ENCODE peak calls at places on chromosome 5, in four cellular contexts. K is kidney epithelial cell, X is hepatic stellate cell, S is iPS-NIHi11. F is an unnamed sample.

GRCh38 chr5:106292654-106293053 is 1378.1 kb downstream of the EFNA5 start:
- DNase-seq in X (no peak), S (no peak), K (no peak), F (no peak)

GRCh38 chr5:160398806-160399205 is 1.0 kb downstream of the FAM200C start:
- DNase-seq in K (no peak), X (no peak), S (no peak), F (no peak)

GRCh38 chr5:71482132-71482531 is 26.7 kb downstream of the BDP1 start:
- DNase-seq in X (no peak), K (no peak), S (no peak), F (no peak)

GRCh38 chr5:179223528-179223927 is 121.7 kb downstream of the ADAMTS2 start:
- DNase-seq in X (no peak), K (no peak), S (no peak), F (no peak)

GRCh38 chr5:27733242-27733641 is 694.9 kb upstream of the CDH9 start:
- DNase-seq in K (no peak), S (no peak), X (no peak), F (no peak)

GRCh38 chr5:85709728-85710127 is 908.0 kb upstream of the COX7C start:
- DNase-seq in K (no peak), X (no peak), S (no peak), F (no peak)

GRCh38 chr5:92472981-92473566 is 1090.0 kb upstream of the ARRDC3 start:
- DNase-seq in K (no peak), X (no peak), S (no peak), F (no peak)

GRCh38 chr5:37838933-37839341 is 904 bp downstream of the GDNF start:
- DNase-seq in S (no peak), X (no peak), K (no peak), F (no peak)

GRCh38 chr5:127858116-127858784 is 155.1 kb downstream of the CCDC192 start:
- DNase-seq in X (no peak), K (no peak), S (no peak), F (no peak)

GRCh38 chr5:152288499-152288898 is 116.6 kb downstream of the NMUR2 start:
- DNase-seq in K (no peak), S (no peak), X (no peak), F (no peak)

GRCh38 chr5:141373673-141374317 is at the start of gene PCDHGA6:
- DNase-seq in K (no peak), S (no peak), X (no peak), F (no peak)

GRCh38 chr5:54224083-54224836 is 86.1 kb downstream of the ARL15 start:
- DNase-seq in K (no peak), X (no peak), S (no peak), F (no peak)

GRCh38 chr5:31847354-31847753 is 208.4 kb downstream of the PDZD2 start:
- DNase-seq in S (no peak), K (no peak), X (no peak), F (no peak)

GRCh38 chr5:113686599-113686998 is 173.1 kb downstream of the YTHDC2 start:
- DNase-seq in S (no peak), X (no peak), K (no peak), F (no peak)

GRCh38 chr5:81848368-81848767 is 97.5 kb upstream of the SSBP2 start:
- DNase-seq in S (peak; percentile 17), X (no peak), K (no peak), F (no peak)

GRCh38 chr5:57327934-57328333 is 154.1 kb downstream of the GPBP1 start:
- DNase-seq in S (no peak), K (no peak), X (no peak), F (peak; percentile 68)

GRCh38 chr5:127933348-127933747 is 150.2 kb upstream of the SLC12A2 start:
- DNase-seq in K (no peak), X (no peak), S (no peak), F (no peak)

GRCh38 chr5:167205881-167206280 is 1085.6 kb upstream of the WWC1 start:
- DNase-seq in S (no peak), X (no peak), K (no peak), F (no peak)

GRCh38 chr5:173056783-173057061 is 570 bp downstream of the CREBRF start:
- DNase-seq in S (peak; percentile 69), X (peak; percentile 70), K (no peak), F (no peak)

GRCh38 chr5:167555771-167556170 is 735.7 kb upstream of the WWC1 start:
- DNase-seq in K (no peak), S (no peak), X (no peak), F (no peak)

GRCh38 chr5:174834081-174834480 is 109.7 kb downstream of the MSX2 start:
- DNase-seq in S (no peak), X (no peak), K (no peak), F (no peak)

GRCh38 chr5:180563994-180564393 is 27.3 kb downstream of the SCGB3A1 start:
- DNase-seq in S (no peak), X (no peak), K (no peak), F (no peak)

GRCh38 chr5:153157156-153157555 is 333.3 kb upstream of the GRIA1 start:
- DNase-seq in K (no peak), X (no peak), S (no peak), F (no peak)

GRCh38 chr5:109692011-109692410 is 2.3 kb downstream of the MAN2A1 start:
- DNase-seq in K (no peak), S (no peak), X (peak; percentile 17), F (no peak)

GRCh38 chr5:71658916-71659661 is 60.0 kb upstream of the CARTPT start:
- DNase-seq in X (no peak), K (no peak), S (no peak), F (no peak)

GRCh38 chr5:60196382-60197113 is 303.0 kb upstream of the PDE4D start:
- DNase-seq in K (peak; percentile 92), S (no peak), X (peak; percentile 20), F (peak; percentile 63)

GRCh38 chr5:163489055-163489744 is 16.2 kb upstream of the MAT2B start:
- DNase-seq in X (no peak), K (no peak), S (no peak), F (no peak)